ENCODE peak calls at places on chromosome 22, in four cellular contexts. C, H, E and S are unnamed samples.

GRCh38 chr22:22404598-22405284 is 103.8 kb downstream of the ZNF280B start:
- DNase-seq in C (no peak), E (no peak), H (no peak), S (no peak)

GRCh38 chr22:22479999-22480532 is 28.5 kb downstream of the ZNF280B start:
- DNase-seq in E (no peak), H (peak; percentile 42), C (peak; percentile 51), S (no peak)

GRCh38 chr22:25402501-25403283 is 161.8 kb upstream of the GRK3 start:
- DNase-seq in H (peak; percentile 32), C (peak; percentile 59), E (no peak), S (peak; percentile 45)

GRCh38 chr22:26646158-26646557 is 11.2 kb upstream of the MIAT start:
- DNase-seq in C (peak; percentile 55), E (no peak), H (no peak), S (peak; percentile 57)

GRCh38 chr22:31952094-31952401 is 7.7 kb downstream of the YWHAH start:
- DNase-seq in C (no peak), E (no peak), H (no peak), S (no peak)

GRCh38 chr22:32205974-32206773 is 1.3 kb upstream of the RFPL2 start:
- DNase-seq in H (no peak), E (no peak), C (no peak), S (no peak)

GRCh38 chr22:17217179-17217578 is 2.1 kb downstream of the ADA2 start:
- DNase-seq in E (no peak), C (no peak), H (no peak), S (no peak)

GRCh38 chr22:27216444-27216843 is 559.1 kb downstream of the MIAT start:
- DNase-seq in E (no peak), H (no peak), C (no peak), S (no peak)

GRCh38 chr22:36379593-36380361 is 8.0 kb downstream of the MYH9 start:
- DNase-seq in H (no peak), E (no peak), C (peak; percentile 59), S (no peak)

GRCh38 chr22:49826603-49827306 is 918 bp downstream of the BRD1 start:
- DNase-seq in E (no peak), C (peak; percentile 32), H (peak; percentile 50), S (peak; percentile 72)

GRCh38 chr22:31272522-31273446 is 19.5 kb downstream of the PIK3IP1 start:
- DNase-seq in H (peak; percentile 70), C (peak; percentile 67), E (peak; percentile 52), S (peak; percentile 86)

GRCh38 chr22:33492210-33492651 is 428.0 kb downstream of the LARGE1 start:
- DNase-seq in C (no peak), H (no peak), E (no peak), S (peak; percentile 36)

GRCh38 chr22:25488244-25489020 is 76.0 kb upstream of the GRK3 start:
- DNase-seq in E (no peak), C (peak; percentile 91), H (peak; percentile 56), S (peak; percentile 70)

GRCh38 chr22:22369962-22370265 is 125.3 kb downstream of the VPREB1 start:
- DNase-seq in E (no peak), C (no peak), H (no peak), S (no peak)

GRCh38 chr22:44247923-44248892 is 64.5 kb downstream of the SHISAL1 start:
- DNase-seq in C (no peak), E (no peak), H (no peak), S (no peak)

GRCh38 chr22:28544431-28544868 is 135.2 kb downstream of the TTC28 start:
- DNase-seq in C (peak; percentile 24), E (no peak), H (no peak), S (no peak)

GRCh38 chr22:29018293-29019189 is 43.1 kb downstream of the C22orf31 start:
- DNase-seq in H (no peak), C (no peak), E (no peak), S (no peak)

GRCh38 chr22:17694752-17695151 is 56.2 kb downstream of the BCL2L13 start:
- DNase-seq in C (no peak), E (no peak), H (no peak), S (no peak)

GRCh38 chr22:28075260-28075981 is 156.4 kb upstream of the PITPNB start:
- DNase-seq in C (peak; percentile 91), E (no peak), H (peak; percentile 81), S (peak; percentile 76)

GRCh38 chr22:26846645-26847044 is 189.3 kb downstream of the MIAT start:
- DNase-seq in H (no peak), C (no peak), E (no peak), S (no peak)

GRCh38 chr22:28243539-28243938 is 324.5 kb upstream of the PITPNB start:
- DNase-seq in H (peak; percentile 23), C (no peak), E (no peak), S (peak; percentile 24)

GRCh38 chr22:25551396-25551795 is 13.1 kb upstream of the GRK3 start:
- DNase-seq in C (no peak), H (no peak), E (no peak), S (no peak)

GRCh38 chr22:18987765-18988164 is 51.7 kb upstream of the PRODH start:
- DNase-seq in C (no peak), E (no peak), H (peak; percentile 6), S (no peak)

GRCh38 chr22:44413211-44413610 is 84.8 kb downstream of the RTL6 start:
- DNase-seq in C (no peak), E (no peak), H (no peak), S (no peak)

GRCh38 chr22:37432708-37433054 is 5.4 kb upstream of the ELFN2 start:
- DNase-seq in E (no peak), H (no peak), C (no peak), S (no peak)

GRCh38 chr22:37433786-37434185 is 6.5 kb upstream of the ELFN2 start:
- DNase-seq in C (no peak), H (peak; percentile 11), E (no peak), S (no peak)

GRCh38 chr22:37431811-37432707 is 4.8 kb upstream of the ELFN2 start:
- DNase-seq in H (peak; percentile 98), E (no peak), C (peak; percentile 99), S (peak; percentile 74)

GRCh38 chr22:37430941-37431340 is 3.7 kb upstream of the ELFN2 start:
- DNase-seq in H (no peak), C (no peak), E (no peak), S (no peak)

DNA sequence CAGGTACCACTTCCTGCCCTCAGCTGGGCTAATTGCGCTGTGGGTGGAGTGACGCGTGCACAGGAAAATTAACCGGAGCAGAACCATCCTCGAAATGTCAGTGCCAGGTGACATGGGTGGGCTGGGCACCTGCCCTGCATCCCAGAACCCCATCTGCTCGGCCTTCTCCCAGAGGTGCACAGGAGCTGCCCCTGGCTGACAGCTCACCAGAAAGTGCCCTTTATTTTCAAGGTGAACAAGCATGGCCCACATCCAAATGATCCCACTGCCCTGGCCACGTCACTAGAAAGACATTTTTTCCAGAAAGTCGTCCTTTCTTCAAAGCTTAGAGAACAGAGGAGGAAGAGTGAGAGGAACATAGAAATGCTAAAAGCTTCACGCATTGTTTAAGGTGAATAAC is 4.1 kb upstream of the ELFN2 start:
- DNase-seq in E (no peak), H (no peak), C (peak; percentile 12), S (no peak)
- H3K9ac ChIP-seq in E (no peak overlapping the region), H (no peak overlapping the region), C (no peak overlapping the region), S (no peak overlapping the region)

DNA sequence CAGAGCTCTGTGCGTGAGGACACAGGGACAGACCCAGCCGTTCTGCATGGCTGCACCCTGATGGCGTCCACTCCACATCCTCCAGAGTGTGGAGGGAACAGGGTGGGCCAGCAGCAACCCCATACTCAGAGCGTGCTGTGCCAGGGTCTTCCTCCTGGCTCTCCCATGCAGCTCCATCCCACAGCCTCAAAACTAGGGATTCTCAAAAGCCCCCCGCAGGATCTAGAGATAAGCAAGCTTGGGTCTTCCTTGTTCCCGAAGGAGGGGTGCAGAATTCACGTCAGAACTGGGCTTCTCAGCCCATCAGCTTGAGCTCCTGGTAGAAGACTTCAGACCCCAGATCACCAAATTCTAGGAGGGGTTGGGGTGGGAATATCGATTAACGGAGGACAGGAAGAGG is 858.8 kb downstream of the TBC1D22A start:
- DNase-seq in C (no peak), H (no peak), E (no peak), S (no peak)
- H3K9me3 ChIP-seq in C (peaks cover 67% of the 10 kb centered on the region), H (no peaks in the 10 kb centered on the region), E (peaks cover 5% of the 10 kb centered on the region), S (no peaks in the 10 kb centered on the region)

GRCh38 chr22:45551310-45552016 is 48.8 kb downstream of the FBLN1 start:
- DNase-seq in H (no peak), C (no peak), E (no peak), S (no peak)
- H3K4me1 ChIP-seq in H (peaks cover 33% of the 10 kb centered on the region), C (peaks cover 44% of the 10 kb centered on the region), E (peaks cover 29% of the 10 kb centered on the region), S (peaks cover 63% of the 10 kb centered on the region)

GRCh38 chr22:23696326-23696851 is 5.6 kb downstream of the RGL4 start:
- DNase-seq in E (no peak), C (peak; percentile 56), H (no peak), S (no peak)
- H3K9ac ChIP-seq in E (no peak overlapping the region), C (no peak overlapping the region), H (no peak overlapping the region), S (no peak overlapping the region)

GRCh38 chr22:10741210-10741609 is 4786.8 kb upstream of the OR11H1 start:
- DNase-seq in C (no peak), H (no peak), E (no peak), S (no peak)
- H3K9me3 ChIP-seq in C (peaks cover 25% of the 10 kb centered on the region), H (peaks cover 5% of the 10 kb centered on the region), E (peaks cover 8% of the 10 kb centered on the region), S (peaks cover 9% of the 10 kb centered on the region)

GRCh38 chr22:39530136-39530535 is 2.4 kb downstream of the RPS19BP1 start:
- DNase-seq in C (no peak), H (no peak), E (no peak), S (no peak)
- H3K4me1 ChIP-seq in C (peaks cover 7% of the 10 kb centered on the region), H (peaks cover 17% of the 10 kb centered on the region), E (peaks cover 27% of the 10 kb centered on the region), S (peaks cover 52% of the 10 kb centered on the region)

GRCh38 chr22:42932197-42932519 is 75.1 kb upstream of the ARFGAP3 start:
- DNase-seq in C (no peak), E (no peak), H (no peak), S (no peak)
- H3K9ac ChIP-seq in C (no peak overlapping the region), E (peak overlapping the region; percentile 5), H (no peak overlapping the region), S (peak overlapping the region; percentile 52)

DNA sequence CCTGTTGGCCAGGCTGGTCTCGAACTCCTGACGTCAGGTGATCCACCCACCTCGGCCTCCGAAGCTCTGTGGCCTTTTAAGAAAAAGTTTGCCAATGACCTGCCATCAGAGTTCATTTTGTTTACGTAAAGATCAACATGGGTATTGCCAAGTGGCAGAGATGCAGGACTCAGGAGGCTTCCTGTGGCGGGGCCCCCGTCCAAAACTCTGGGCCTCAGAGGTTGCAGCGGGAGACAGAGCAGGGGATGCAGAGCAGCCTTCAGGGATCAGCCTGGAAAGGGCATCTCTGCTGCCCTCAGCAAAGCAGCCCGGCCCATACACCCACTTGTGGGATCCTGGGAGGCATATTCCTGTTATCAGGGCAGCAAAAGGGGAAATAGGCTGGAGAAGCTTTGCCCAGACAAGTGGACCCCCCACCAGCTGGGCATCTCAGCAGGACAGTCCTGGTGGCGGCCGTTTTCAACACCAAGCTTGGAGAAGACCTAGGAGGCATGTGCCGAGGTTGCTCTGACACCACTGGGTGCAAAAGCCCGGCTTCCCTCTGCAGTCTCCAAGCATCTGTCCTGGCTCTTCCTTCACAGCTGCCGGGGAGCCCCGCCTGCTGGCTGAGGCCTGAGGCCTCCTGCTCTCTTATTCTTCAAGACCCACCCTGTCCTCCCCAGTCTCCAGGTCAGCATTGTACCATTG is 1152.4 kb downstream of the BRD1 start:
- DNase-seq in E (no peak), C (no peak), H (no peak), S (no peak)
- H3K9me3 ChIP-seq in E (peaks cover 12% of the 10 kb centered on the region), C (peaks cover 50% of the 10 kb centered on the region), H (no peaks in the 10 kb centered on the region), S (peaks cover 21% of the 10 kb centered on the region)

GRCh38 chr22:20273720-20274119 is 5.6 kb upstream of the RTN4R start:
- DNase-seq in E (no peak), H (no peak), C (no peak), S (no peak)
- H3K4me1 ChIP-seq in E (peaks cover 18% of the 10 kb centered on the region), H (no peaks in the 10 kb centered on the region), C (no peaks in the 10 kb centered on the region), S (peaks cover 6% of the 10 kb centered on the region)